ENCODE peak calls at places on chromosome 1, in five cellular contexts. One of them, this sample, is unnamed.

GRCh38 chr1:19036049-19036546 is 79.6 kb upstream of the IFFO2 start:
- DNase-seq in ecto neural progenitor cell: peak
- DNase-seq in hepatic stellate cell: no peak
- DNase-seq in left colon: no peak
- DNase-seq in epithelial cell of esophagus: no peak
- DNase-seq in this sample: no peak

GRCh38 chr1:23344987-23345472 is 946 bp upstream of the HNRNPR start:
- DNase-seq in ecto neural progenitor cell: no peak
- DNase-seq in hepatic stellate cell: peak
- DNase-seq in left colon: no peak
- DNase-seq in epithelial cell of esophagus: no peak
- DNase-seq in this sample: no peak

GRCh38 chr1:27569088-27569459 is 34.9 kb downstream of the AHDC1 start:
- DNase-seq in ecto neural progenitor cell: no peak
- DNase-seq in hepatic stellate cell: no peak
- DNase-seq in left colon: no peak
- DNase-seq in epithelial cell of esophagus: peak
- DNase-seq in this sample: no peak

GRCh38 chr1:183824295-183824694 is 19.4 kb downstream of the RGL1 start:
- DNase-seq in ecto neural progenitor cell: no peak
- DNase-seq in hepatic stellate cell: no peak
- DNase-seq in left colon: no peak
- DNase-seq in epithelial cell of esophagus: no peak
- DNase-seq in this sample: no peak

GRCh38 chr1:25805863-25806225 is 5.9 kb downstream of the SELENON start:
- DNase-seq in ecto neural progenitor cell: no peak
- DNase-seq in hepatic stellate cell: no peak
- DNase-seq in left colon: no peak
- DNase-seq in epithelial cell of esophagus: no peak
- DNase-seq in this sample: no peak

GRCh38 chr1:232793944-232794343 is 11.3 kb upstream of the MAP10 start:
- DNase-seq in ecto neural progenitor cell: no peak
- DNase-seq in hepatic stellate cell: no peak
- DNase-seq in left colon: peak
- DNase-seq in epithelial cell of esophagus: peak
- DNase-seq in this sample: no peak

GRCh38 chr1:228842094-228842775 is 107.0 kb downstream of the RHOU start:
- DNase-seq in ecto neural progenitor cell: peak
- DNase-seq in hepatic stellate cell: no peak
- DNase-seq in left colon: no peak
- DNase-seq in epithelial cell of esophagus: peak
- DNase-seq in this sample: no peak

GRCh38 chr1:93304716-93305138 is 41.0 kb upstream of the DR1 start:
- DNase-seq in ecto neural progenitor cell: no peak
- DNase-seq in hepatic stellate cell: peak
- DNase-seq in left colon: no peak
- DNase-seq in epithelial cell of esophagus: peak
- DNase-seq in this sample: peak

GRCh38 chr1:37177230-37177864 is 143.0 kb upstream of the GRIK3 start:
- DNase-seq in ecto neural progenitor cell: no peak
- DNase-seq in hepatic stellate cell: no peak
- DNase-seq in left colon: no peak
- DNase-seq in epithelial cell of esophagus: peak
- DNase-seq in this sample: peak

GRCh38 chr1:116825400-116825734 is 71.1 kb downstream of the CD2 start:
- DNase-seq in ecto neural progenitor cell: no peak
- DNase-seq in hepatic stellate cell: no peak
- DNase-seq in left colon: peak
- DNase-seq in epithelial cell of esophagus: no peak
- DNase-seq in this sample: no peak

GRCh38 chr1:167555971-167556714 is 2.6 kb upstream of the CREG1 start:
- DNase-seq in ecto neural progenitor cell: peak
- DNase-seq in hepatic stellate cell: peak
- DNase-seq in left colon: peak
- DNase-seq in epithelial cell of esophagus: peak
- DNase-seq in this sample: peak

GRCh38 chr1:100122177-100122576 is 10.6 kb downstream of the SASS6 start:
- DNase-seq in ecto neural progenitor cell: no peak
- DNase-seq in hepatic stellate cell: no peak
- DNase-seq in left colon: no peak
- DNase-seq in epithelial cell of esophagus: no peak
- DNase-seq in this sample: no peak

GRCh38 chr1:161342836-161343235 is 24.8 kb downstream of the CFAP126 start:
- DNase-seq in ecto neural progenitor cell: no peak
- DNase-seq in hepatic stellate cell: no peak
- DNase-seq in left colon: no peak
- DNase-seq in epithelial cell of esophagus: no peak
- DNase-seq in this sample: no peak

GRCh38 chr1:107486365-107486764 is 345.5 kb downstream of the NTNG1 start:
- DNase-seq in ecto neural progenitor cell: no peak
- DNase-seq in hepatic stellate cell: no peak
- DNase-seq in left colon: no peak
- DNase-seq in epithelial cell of esophagus: peak
- DNase-seq in this sample: no peak

GRCh38 chr1:164625004-164625617 is 66.1 kb downstream of the PBX1 start:
- DNase-seq in ecto neural progenitor cell: no peak
- DNase-seq in hepatic stellate cell: no peak
- DNase-seq in left colon: no peak
- DNase-seq in epithelial cell of esophagus: no peak
- DNase-seq in this sample: peak

GRCh38 chr1:40421694-40422384 is 28.4 kb upstream of the ZFP69B start:
- DNase-seq in ecto neural progenitor cell: no peak
- DNase-seq in hepatic stellate cell: no peak
- DNase-seq in left colon: no peak
- DNase-seq in epithelial cell of esophagus: no peak
- DNase-seq in this sample: no peak

GRCh38 chr1:94329986-94330385 is 88.2 kb upstream of the ABCD3 start:
- DNase-seq in ecto neural progenitor cell: no peak
- DNase-seq in hepatic stellate cell: no peak
- DNase-seq in left colon: no peak
- DNase-seq in epithelial cell of esophagus: peak
- DNase-seq in this sample: peak

GRCh38 chr1:204612326-204612725 is 73.2 kb downstream of the LRRN2 start:
- DNase-seq in ecto neural progenitor cell: no peak
- DNase-seq in hepatic stellate cell: no peak
- DNase-seq in left colon: no peak
- DNase-seq in epithelial cell of esophagus: peak
- DNase-seq in this sample: no peak

GRCh38 chr1:15418811-15419515 is 9.3 kb downstream of the EFHD2 start:
- DNase-seq in ecto neural progenitor cell: no peak
- DNase-seq in hepatic stellate cell: no peak
- DNase-seq in left colon: no peak
- DNase-seq in epithelial cell of esophagus: peak
- DNase-seq in this sample: peak

GRCh38 chr1:41631154-41631553 is 146.7 kb upstream of the EDN2 start:
- DNase-seq in ecto neural progenitor cell: peak
- DNase-seq in hepatic stellate cell: no peak
- DNase-seq in left colon: no peak
- DNase-seq in epithelial cell of esophagus: no peak
- DNase-seq in this sample: no peak

GRCh38 chr1:101816262-101816661 is 180.5 kb downstream of the OLFM3 start:
- DNase-seq in ecto neural progenitor cell: no peak
- DNase-seq in hepatic stellate cell: no peak
- DNase-seq in left colon: no peak
- DNase-seq in epithelial cell of esophagus: no peak
- DNase-seq in this sample: no peak

GRCh38 chr1:147167361-147167760 is 4.9 kb downstream of the PRKAB2 start:
- DNase-seq in ecto neural progenitor cell: no peak
- DNase-seq in hepatic stellate cell: peak
- DNase-seq in left colon: no peak
- DNase-seq in epithelial cell of esophagus: peak
- DNase-seq in this sample: no peak

GRCh38 chr1:98965394-98965793 is 39.3 kb downstream of the PLPPR5 start:
- DNase-seq in ecto neural progenitor cell: no peak
- DNase-seq in hepatic stellate cell: no peak
- DNase-seq in left colon: no peak
- DNase-seq in epithelial cell of esophagus: peak
- DNase-seq in this sample: no peak

This sample was measured in Karpas-422.